ENCODE peak calls at places on chromosomes 7 and 10, in eight cellular contexts. T, E, F, X, B, W, V and A are unnamed samples.

GRCh38 chr7:28754027-28754426 is 204.1 kb downstream of the TRIL start:
- DNase-seq in E (no peak), W (no peak), F (no peak), B (no peak), X (no peak), T (no peak), V (no peak), A (no peak)

GRCh38 chr10:35659456-35659855 is 17.4 kb upstream of the FZD8 start:
- DNase-seq in F (no peak), X (no peak), V (no peak), T (no peak), B (no peak), W (no peak), E (no peak), A (no peak)

GRCh38 chr10:971150-971542 is 17.1 kb upstream of the GTPBP4 start:
- DNase-seq in W (no peak), V (no peak), X (peak), F (no peak), B (no peak), T (peak), E (no peak), A (no peak)

GRCh38 chr10:30359373-30360206 is 10.5 kb upstream of the MTPAP start:
- DNase-seq in F (peak), B (peak), T (peak), X (peak), E (no peak), W (peak), V (peak), A (peak)

GRCh38 chr10:6537704-6538103 is 42.4 kb downstream of the PRKCQ start:
- DNase-seq in B (no peak), X (no peak), V (no peak), W (no peak), E (no peak), T (peak), F (no peak), A (no peak)

GRCh38 chr10:69014171-69014570 is 25.6 kb downstream of the KIFBP start:
- DNase-seq in B (no peak), E (no peak), W (no peak), V (no peak), X (no peak), T (no peak), F (no peak), A (no peak)

GRCh38 chr10:122780391-122780790 is 65.3 kb downstream of the CUZD1 start:
- DNase-seq in X (no peak), W (no peak), V (no peak), E (no peak), F (no peak), T (no peak), B (no peak), A (no peak)

GRCh38 chr7:338295-339061 is 48.5 kb downstream of the FOXL3 start:
- DNase-seq in W (no peak), E (no peak), T (no peak), F (no peak), X (no peak), B (peak), V (no peak), A (no peak)

GRCh38 chr7:85023066-85023687 is 163.7 kb downstream of the SEMA3D start:
- DNase-seq in F (peak), T (no peak), B (no peak), W (no peak), V (peak), E (no peak), X (no peak), A (no peak)

GRCh38 chr7:124071843-124072242 is 39.0 kb upstream of the TMEM229A start:
- DNase-seq in F (no peak), W (no peak), T (no peak), E (no peak), V (no peak), X (no peak), B (no peak), A (no peak)

GRCh38 chr7:985915-986741 is 3.1 kb downstream of the CYP2W1 start:
- DNase-seq in F (no peak), E (no peak), W (no peak), T (peak), B (peak), X (no peak), V (no peak), A (no peak)

GRCh38 chr7:106640368-106641141 is 20.4 kb downstream of the CCDC71L start:
- DNase-seq in X (no peak), T (no peak), W (no peak), F (no peak), B (no peak), E (no peak), V (no peak), A (no peak)

GRCh38 chr7:27066148-27066547 is 29.7 kb downstream of the HOXA1 start:
- DNase-seq in V (no peak), W (no peak), T (no peak), F (no peak), X (no peak), E (no peak), B (no peak), A (no peak)

GRCh38 chr10:110008518-110009339 is 945 bp downstream of the ADD3 start:
- DNase-seq in E (peak), V (peak), F (peak), T (peak), W (no peak), B (peak), X (no peak), A (peak)

GRCh38 chr10:112955736-112956421 is 5.8 kb downstream of the TCF7L2 start:
- DNase-seq in F (no peak), V (no peak), B (no peak), E (peak), X (peak), T (no peak), W (no peak), A (no peak)

GRCh38 chr7:123929107-123929506 is 4.1 kb downstream of the SPAM1 start:
- DNase-seq in T (no peak), X (no peak), F (no peak), W (no peak), B (no peak), E (no peak), V (no peak), A (no peak)

GRCh38 chr7:70805360-70805759 is 326.6 kb upstream of the GALNT17 start:
- DNase-seq in T (no peak), W (no peak), E (no peak), B (no peak), X (no peak), F (no peak), V (no peak), A (no peak)

GRCh38 chr10:70462349-70462984 is 16.1 kb upstream of the PALD1 start:
- DNase-seq in B (peak), V (peak), F (no peak), T (peak), W (no peak), X (peak), E (peak), A (no peak)

GRCh38 chr7:105769951-105770628 is 106.3 kb downstream of the ATXN7L1 start:
- DNase-seq in X (peak), E (no peak), V (no peak), B (no peak), F (no peak), T (peak), W (no peak), A (no peak)

GRCh38 chr7:70455925-70456324 is 676.0 kb upstream of the GALNT17 start:
- DNase-seq in X (no peak), T (no peak), F (no peak), V (no peak), E (no peak), B (no peak), W (no peak), A (no peak)

GRCh38 chr10:5638494-5638893 is 27.9 kb downstream of the ASB13 start:
- DNase-seq in E (no peak), W (no peak), B (no peak), X (no peak), T (no peak), F (no peak), V (no peak), A (no peak)

GRCh38 chr7:87219545-87220025 is at the start of gene TMEM243:
- DNase-seq in X (peak), E (peak), F (peak), T (peak), B (peak), W (peak), V (peak), A (peak)

GRCh38 chr10:119815671-119816070 is 57.0 kb downstream of the MCMBP start:
- DNase-seq in W (no peak), V (no peak), X (no peak), T (no peak), B (no peak), E (no peak), F (no peak), A (no peak)

GRCh38 chr10:12727832-12728215 is 273.7 kb downstream of the CCDC3 start:
- DNase-seq in F (no peak), E (no peak), T (peak), B (no peak), X (peak), W (no peak), V (no peak), A (no peak)

GRCh38 chr7:137986252-137987010 is 15.5 kb downstream of the CREB3L2 start:
- DNase-seq in V (no peak), T (peak), E (peak), F (no peak), W (no peak), X (peak), B (no peak), A (no peak)

GRCh38 chr7:80591654-80592053 is 46.8 kb upstream of the CD36 start:
- DNase-seq in V (no peak), T (no peak), F (no peak), B (no peak), X (no peak), E (no peak), W (no peak), A (no peak)

GRCh38 chr7:30752484-30752883 is 549 bp downstream of the INMT start:
- DNase-seq in T (no peak), B (no peak), W (no peak), F (no peak), E (no peak), V (no peak), X (no peak), A (no peak)

GRCh38 chr7:113890326-113891030 is 28.3 kb downstream of the PPP1R3A start:
- DNase-seq in B (no peak), V (no peak), W (no peak), X (no peak), T (no peak), E (no peak), F (no peak), A (no peak)

GRCh38 chr10:102140218-102140617 is 7.4 kb downstream of the PPRC1 start:
- DNase-seq in V (no peak), F (no peak), W (no peak), B (no peak), X (no peak), T (no peak), E (no peak), A (no peak)

GRCh38 chr7:22726345-22726848 is 603 bp upstream of the IL6 start:
- DNase-seq in X (peak), V (peak), W (peak), B (peak), E (peak), T (peak), F (peak), A (no peak)

GRCh38 chr7:19752045-19752444 is 21.4 kb downstream of the TMEM196 start:
- DNase-seq in X (no peak), W (no peak), F (no peak), B (no peak), T (no peak), E (no peak), V (no peak), A (no peak)

GRCh38 chr7:19749658-19750057 is 23.8 kb downstream of the TMEM196 start:
- DNase-seq in E (no peak), X (no peak), W (no peak), V (no peak), T (no peak), F (no peak), B (no peak), A (no peak)

GRCh38 chr7:19744075-19744474 is 29.3 kb downstream of the TMEM196 start:
- DNase-seq in E (no peak), F (no peak), B (no peak), W (no peak), X (no peak), T (no peak), V (no peak), A (no peak)

GRCh38 chr7:19747740-19748339 is 25.6 kb downstream of the TMEM196 start:
- DNase-seq in W (no peak), X (no peak), V (no peak), E (no peak), B (no peak), F (peak), T (no peak), A (no peak)
- TF ChIP-seq CTCF in W (peak), X (peak), V (peak), E (peak), B (peak), F (peak), T (peak), A (no peak)

DNA sequence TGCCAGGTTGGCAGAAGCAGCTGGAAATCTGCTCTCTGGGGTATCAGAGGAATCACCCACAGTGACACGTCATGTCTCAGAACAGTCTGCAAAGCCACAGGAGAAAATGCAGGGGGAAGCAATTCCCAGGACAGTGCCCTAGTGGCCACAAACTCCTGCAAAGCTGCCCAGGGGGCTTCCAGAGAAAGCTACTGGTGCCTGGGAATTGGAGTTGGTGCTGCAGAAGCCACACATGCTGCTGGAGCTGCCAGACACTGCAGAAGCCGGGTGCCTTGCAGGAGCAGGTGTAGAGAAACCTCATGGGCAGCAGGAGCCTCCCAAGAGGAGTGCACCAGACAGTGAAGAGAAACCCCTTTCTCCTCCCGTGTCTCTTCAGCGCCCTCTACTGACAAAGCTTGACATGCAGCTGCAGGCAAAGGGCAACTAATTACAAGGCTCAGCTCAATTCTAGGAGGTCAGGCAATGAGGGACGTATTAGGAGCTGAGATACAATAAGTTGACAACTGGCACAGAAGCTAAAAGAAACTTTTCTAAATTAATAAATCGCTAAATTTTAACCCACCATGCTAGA is 30.2 kb upstream of the NUB1 start:
- DNase-seq in W (no peak), B (no peak), F (no peak), X (no peak), T (no peak), V (no peak), E (no peak), A (no peak)
- TF ChIP-seq CTCF in W (no peak), B (no peak), F (no peak), X (no peak), T (no peak), V (no peak), E (no peak), A (no peak)

GRCh38 chr7:130277763-130278643 is 11.3 kb downstream of the CPA2 start:
- DNase-seq in F (peak), T (peak), B (peak), X (peak), V (peak), E (peak), W (peak), A (no peak)
- TF ChIP-seq CTCF in F (peak), T (peak), B (peak), X (peak), V (peak), E (peak), W (peak), A (no peak)

DNA sequence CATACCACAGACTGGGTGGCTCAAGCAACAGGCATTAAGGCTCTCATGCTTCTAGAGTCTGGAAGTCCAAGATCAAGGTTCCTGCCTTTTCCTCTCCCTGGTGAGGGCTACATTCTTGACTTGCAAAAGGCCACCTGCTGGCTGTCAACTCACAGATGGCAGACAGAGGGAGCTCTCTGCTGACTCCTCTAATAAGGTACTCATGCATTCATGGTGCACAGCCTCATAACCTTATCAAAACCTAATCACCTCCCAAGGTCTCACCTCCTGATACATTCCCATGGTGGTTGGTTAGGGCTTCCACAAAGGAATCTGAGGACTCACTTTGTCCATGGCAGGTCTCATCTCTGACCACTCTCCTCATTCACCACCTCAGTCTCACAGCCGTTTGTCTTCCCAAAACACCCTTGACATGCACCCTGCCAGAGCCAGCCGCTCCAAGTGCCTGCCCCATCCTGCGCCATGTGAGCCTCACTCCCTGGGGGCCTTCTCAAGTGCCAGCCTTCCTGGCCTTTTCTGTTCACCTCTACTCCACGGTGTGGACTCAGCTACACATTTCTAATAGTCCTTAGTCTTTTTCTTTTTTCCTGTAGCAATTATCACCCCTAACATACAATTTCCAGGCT is 400.3 kb upstream of the ADARB2 start:
- DNase-seq in W (no peak), X (no peak), B (no peak), T (no peak), V (no peak), E (no peak), F (peak), A (no peak)
- TF ChIP-seq CTCF in W (peak), X (no peak), B (no peak), T (no peak), V (no peak), E (no peak), F (no peak), A (no peak)

DNA sequence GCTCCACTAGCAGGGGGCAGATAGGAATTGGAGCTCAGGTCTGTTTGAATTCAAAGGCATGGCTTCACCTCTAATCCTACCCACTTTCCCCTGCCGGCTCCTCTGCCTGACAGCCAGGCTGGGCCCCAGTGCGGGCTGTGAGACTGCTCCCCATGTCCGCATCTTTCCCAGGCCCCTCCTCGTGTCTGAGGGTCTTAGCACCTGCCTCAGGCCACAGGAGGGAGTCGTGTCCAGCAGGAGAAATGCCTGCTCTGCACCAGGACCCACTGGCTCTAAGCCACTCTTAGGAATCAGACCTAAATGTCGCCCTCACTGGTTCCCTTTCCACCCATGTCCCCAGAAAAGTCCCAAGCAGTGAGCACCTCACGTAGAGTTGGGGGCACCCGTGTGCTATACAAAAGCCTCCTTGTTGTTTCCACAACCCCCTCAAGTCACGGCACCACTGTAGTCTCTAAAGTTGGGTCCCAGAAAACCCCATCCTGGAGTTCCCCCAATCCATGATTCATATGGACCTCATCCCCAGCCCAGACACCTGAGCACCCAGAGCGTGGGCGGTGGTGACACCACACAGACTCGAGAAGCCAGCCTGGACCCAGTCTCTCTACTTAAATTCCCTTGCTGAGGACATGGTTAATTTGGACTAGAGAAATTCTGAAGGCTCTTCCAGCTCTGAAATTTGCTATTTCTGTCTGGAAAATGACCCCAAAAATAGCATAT is 466.4 kb upstream of the ZMIZ1 start:
- DNase-seq in X (no peak), B (no peak), E (peak), V (no peak), W (no peak), F (no peak), T (no peak), A (no peak)
- TF ChIP-seq CTCF in X (no peak), B (no peak), E (no peak), V (no peak), W (no peak), F (no peak), T (no peak), A (no peak)

DNA sequence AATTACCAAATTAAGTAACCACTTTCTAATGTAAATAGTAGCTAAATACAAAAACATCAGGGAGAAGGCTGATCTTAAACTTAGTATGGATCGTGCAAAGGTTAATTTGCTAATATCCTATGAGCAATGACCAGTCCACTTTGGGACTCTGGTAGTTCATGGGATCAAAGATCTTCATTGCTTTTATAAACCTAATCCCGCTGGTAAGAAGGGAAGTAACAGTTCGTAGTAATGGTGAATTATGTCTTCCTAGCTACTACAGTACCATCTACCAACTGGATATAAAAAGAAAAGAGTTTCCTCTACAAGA is 607.2 kb downstream of the KCNMA1 start:
- DNase-seq in T (no peak), W (no peak), E (no peak), V (no peak), B (no peak), X (no peak), F (no peak), A (no peak)
- TF ChIP-seq CTCF in T (no peak), W (no peak), E (no peak), V (no peak), B (no peak), X (no peak), F (no peak), A (no peak)